ENCODE peak calls at places on chromosome 4, in five cellular contexts. F is SHP77; A is activated T-cell treated with anti-CD3 and anti-CD28 coated beads, Interleukin-2, amount 50 U/mL, for 24 hours; O is H7; K is caudate nucleus. Z is an unnamed sample.
A peak's percentile ranks its signal among the peaks of the same experiment; 100 is the strongest.

GRCh38 chr4:168522371-168522770 is 25.5 kb downstream of the PALLD start:
- DNase-seq in F (no peak), A (no peak), O (no peak), K (no peak), Z (no peak)

GRCh38 chr4:21387683-21388082 is 560.9 kb downstream of the KCNIP4 start:
- DNase-seq in F (no peak), A (no peak), O (no peak), K (no peak), Z (no peak)

GRCh38 chr4:183434264-183435045 is 10.0 kb upstream of the CDKN2AIP start:
- DNase-seq in F (no peak), A (no peak), O (no peak), K (no peak), Z (peak; percentile 41)

GRCh38 chr4:8281519-8282133 is 12.1 kb downstream of the HTRA3 start:
- DNase-seq in F (no peak), A (no peak), O (no peak), K (no peak), Z (no peak)

GRCh38 chr4:41394362-41394960 is 137.7 kb downstream of the UCHL1 start:
- DNase-seq in F (no peak), A (no peak), O (no peak), K (no peak), Z (no peak)

GRCh38 chr4:157421365-157421764 is 200.8 kb downstream of the GRIA2 start:
- DNase-seq in F (no peak), A (no peak), O (no peak), K (no peak), Z (no peak)

GRCh38 chr4:47577779-47578553 is 92.9 kb downstream of the ATP10D start:
- DNase-seq in F (no peak), A (no peak), O (no peak), K (no peak), Z (no peak)

GRCh38 chr4:168673476-168673875 is 176.6 kb downstream of the PALLD start:
- DNase-seq in F (no peak), A (no peak), O (no peak), K (no peak), Z (no peak)

GRCh38 chr4:170652571-170652970 is 562.8 kb upstream of the AADAT start:
- DNase-seq in F (no peak), A (no peak), O (no peak), K (no peak), Z (no peak)

GRCh38 chr4:151564321-151564720 is 155.3 kb downstream of the FHIP1A start:
- DNase-seq in F (no peak), A (no peak), O (no peak), K (no peak), Z (no peak)

GRCh38 chr4:105990933-105991332 is 95.7 kb downstream of the NPNT start:
- DNase-seq in F (no peak), A (no peak), O (no peak), K (no peak), Z (no peak)

GRCh38 chr4:77601614-77602187 is 3.9 kb upstream of the CXCL13 start:
- DNase-seq in F (no peak), A (no peak), O (no peak), K (no peak), Z (no peak)

GRCh38 chr4:37648084-37648817 is 37.9 kb downstream of the RELL1 start:
- DNase-seq in F (peak; percentile 21), A (no peak), O (no peak), K (no peak), Z (no peak)

GRCh38 chr4:26557164-26557563 is 26.7 kb upstream of the TBC1D19 start:
- DNase-seq in F (no peak), A (no peak), O (no peak), K (no peak), Z (no peak)

GRCh38 chr4:34293459-34293858 is 1950.9 kb downstream of the ARAP2 start:
- DNase-seq in F (no peak), A (no peak), O (peak; percentile 1), K (no peak), Z (no peak)

GRCh38 chr4:156734965-156735895 is 236.4 kb downstream of the PDGFC start:
- DNase-seq in F (no peak), A (no peak), O (no peak), K (no peak), Z (no peak)

GRCh38 chr4:107818301-107818910 is 6.3 kb upstream of the SGMS2 start:
- DNase-seq in F (no peak), A (no peak), O (no peak), K (no peak), Z (no peak)

GRCh38 chr4:78297075-78297815 is 240.1 kb downstream of the FRAS1 start:
- DNase-seq in F (no peak), A (no peak), O (no peak), K (no peak), Z (no peak)

GRCh38 chr4:53505947-53506346 is 85.3 kb downstream of the LNX1 start:
- DNase-seq in F (no peak), A (no peak), O (peak; percentile 14), K (no peak), Z (no peak)

GRCh38 chr4:114782842-114783595 is 184.4 kb downstream of the UGT8 start:
- DNase-seq in F (no peak), A (no peak), O (no peak), K (no peak), Z (no peak)

GRCh38 chr4:130563185-130563890 is 1467.4 kb downstream of the C4orf33 start:
- DNase-seq in F (peak; percentile 36), A (no peak), O (peak; percentile 18), K (no peak), Z (no peak)

GRCh38 chr4:94887027-94887426 is 129.3 kb downstream of the BMPR1B start:
- DNase-seq in F (no peak), A (no peak), O (no peak), K (no peak), Z (no peak)

GRCh38 chr4:4971796-4972195 is 47.5 kb downstream of the CYTL1 start:
- DNase-seq in F (no peak), A (no peak), O (no peak), K (no peak), Z (no peak)

GRCh38 chr4:48329976-48330375 is 11.4 kb upstream of the SLAIN2 start:
- DNase-seq in F (no peak), A (no peak), O (no peak), K (no peak), Z (no peak)

GRCh38 chr4:47567511-47567910 is 82.4 kb downstream of the ATP10D start:
- DNase-seq in F (no peak), A (no peak), O (no peak), K (no peak), Z (no peak)

GRCh38 chr4:127352220-127352619 is 280.5 kb upstream of the INTU start:
- DNase-seq in F (no peak), A (no peak), O (peak; percentile 12), K (no peak), Z (no peak)

GRCh38 chr4:73631565-73632226 is 11.5 kb upstream of the RASSF6 start:
- DNase-seq in F (peak; percentile 18), A (no peak), O (no peak), K (no peak), Z (no peak)

GRCh38 chr4:60805500-60806313 is 394.4 kb upstream of the ADGRL3 start:
- DNase-seq in F (peak; percentile 22), A (no peak), O (peak; percentile 9), K (no peak), Z (no peak)

GRCh38 chr4:8921465-8921864 is 49.8 kb upstream of the HMX1 start:
- DNase-seq in F (no peak), A (no peak), O (no peak), K (no peak), Z (no peak)

GRCh38 chr4:69649207-69649606 is 3.8 kb downstream of the UGT2A1 start:
- DNase-seq in F (no peak), A (no peak), O (no peak), K (no peak), Z (no peak)

GRCh38 chr4:112234952-112235609 is 3.5 kb downstream of the AP1AR start:
- DNase-seq in F (no peak), A (no peak), O (peak; percentile 60), K (no peak), Z (no peak)

GRCh38 chr4:189786447-189786846 is 154.2 kb upstream of the FRG1 start:
- DNase-seq in F (no peak), A (no peak), O (no peak), K (no peak), Z (no peak)

GRCh38 chr4:94642561-94642866 is 115.2 kb upstream of the BMPR1B start:
- DNase-seq in F (no peak), A (no peak), O (no peak), K (no peak), Z (no peak)